ENCODE peak calls at places on chromosome 13, in ten cellular contexts. One of them, this sample, is unnamed.

GRCh38 chr13:47397739-47398138 is 500.9 kb upstream of the HTR2A start:
- DNase-seq in Peyer's patch: no peak
- DNase-seq in ovary: no peak
- DNase-seq in body of pancreas: no peak
- DNase-seq in A549: no peak
- DNase-seq in spleen: no peak
- DNase-seq in tibial nerve: no peak
- DNase-seq in K562: no peak
- DNase-seq in HCT116: no peak
- DNase-seq in stomach: no peak
- DNase-seq in this sample: no peak

GRCh38 chr13:66612983-66613382 is 617.2 kb downstream of the PCDH9 start:
- DNase-seq in Peyer's patch: no peak
- DNase-seq in ovary: no peak
- DNase-seq in body of pancreas: no peak
- DNase-seq in A549: no peak
- DNase-seq in spleen: no peak
- DNase-seq in tibial nerve: no peak
- DNase-seq in K562: no peak
- DNase-seq in HCT116: no peak
- DNase-seq in stomach: no peak
- DNase-seq in this sample: no peak

GRCh38 chr13:24128112-24128511 is 32.4 kb upstream of the SPATA13 start:
- DNase-seq in Peyer's patch: no peak
- DNase-seq in ovary: no peak
- DNase-seq in body of pancreas: no peak
- DNase-seq in A549: no peak
- DNase-seq in spleen: no peak
- DNase-seq in tibial nerve: no peak
- DNase-seq in K562: no peak
- DNase-seq in HCT116: no peak
- DNase-seq in stomach: no peak
- DNase-seq in this sample: no peak

GRCh38 chr13:40070357-40070756 is 414.9 kb downstream of the COG6 start:
- DNase-seq in Peyer's patch: no peak
- DNase-seq in ovary: no peak
- DNase-seq in body of pancreas: no peak
- DNase-seq in A549: no peak
- DNase-seq in spleen: no peak
- DNase-seq in tibial nerve: no peak
- DNase-seq in K562: no peak
- DNase-seq in HCT116: no peak
- DNase-seq in stomach: no peak
- DNase-seq in this sample: no peak

GRCh38 chr13:111267784-111268183 is 52.7 kb upstream of the TEX29 start:
- DNase-seq in Peyer's patch: no peak
- DNase-seq in ovary: no peak
- DNase-seq in body of pancreas: no peak
- DNase-seq in A549: no peak
- DNase-seq in spleen: no peak
- DNase-seq in tibial nerve: no peak
- DNase-seq in K562: no peak
- DNase-seq in HCT116: no peak
- DNase-seq in stomach: no peak
- DNase-seq in this sample: no peak

GRCh38 chr13:50358221-50358620 is 343.0 kb downstream of the KCNRG start:
- DNase-seq in Peyer's patch: no peak
- DNase-seq in ovary: no peak
- DNase-seq in body of pancreas: no peak
- DNase-seq in A549: no peak
- DNase-seq in spleen: no peak
- DNase-seq in tibial nerve: no peak
- DNase-seq in K562: no peak
- DNase-seq in HCT116: no peak
- DNase-seq in stomach: no peak
- DNase-seq in this sample: no peak

GRCh38 chr13:79451500-79451962 is 29.4 kb upstream of the NDFIP2 start:
- DNase-seq in Peyer's patch: no peak
- DNase-seq in ovary: no peak
- DNase-seq in body of pancreas: no peak
- DNase-seq in A549: peak; percentile 41
- DNase-seq in spleen: peak; percentile 71
- DNase-seq in tibial nerve: no peak
- DNase-seq in K562: peak; percentile 74
- DNase-seq in HCT116: no peak
- DNase-seq in stomach: no peak
- DNase-seq in this sample: no peak

GRCh38 chr13:36370108-36370429 is 23.9 kb upstream of the SPART start:
- DNase-seq in Peyer's patch: no peak
- DNase-seq in ovary: no peak
- DNase-seq in body of pancreas: no peak
- DNase-seq in A549: no peak
- DNase-seq in spleen: no peak
- DNase-seq in tibial nerve: peak; percentile 50
- DNase-seq in K562: no peak
- DNase-seq in HCT116: no peak
- DNase-seq in stomach: no peak
- DNase-seq in this sample: peak; percentile 32

GRCh38 chr13:39144941-39145533 is 106.8 kb downstream of the NHLRC3 start:
- DNase-seq in Peyer's patch: no peak
- DNase-seq in ovary: peak; percentile 74
- DNase-seq in body of pancreas: peak; percentile 56
- DNase-seq in A549: peak; percentile 52
- DNase-seq in spleen: no peak
- DNase-seq in tibial nerve: peak; percentile 35
- DNase-seq in K562: peak; percentile 17
- DNase-seq in HCT116: peak; percentile 41
- DNase-seq in stomach: peak; percentile 33
- DNase-seq in this sample: peak; percentile 47

GRCh38 chr13:87676254-87677042 is 5.3 kb downstream of the SLITRK5 start:
- DNase-seq in Peyer's patch: no peak
- DNase-seq in ovary: no peak
- DNase-seq in body of pancreas: no peak
- DNase-seq in A549: no peak
- DNase-seq in spleen: no peak
- DNase-seq in tibial nerve: no peak
- DNase-seq in K562: no peak
- DNase-seq in HCT116: no peak
- DNase-seq in stomach: no peak
- DNase-seq in this sample: no peak

GRCh38 chr13:61413572-61413971 is 2.1 kb downstream of the PCDH20 start:
- DNase-seq in Peyer's patch: no peak
- DNase-seq in ovary: no peak
- DNase-seq in body of pancreas: no peak
- DNase-seq in A549: no peak
- DNase-seq in spleen: peak; percentile 61
- DNase-seq in tibial nerve: no peak
- DNase-seq in K562: no peak
- DNase-seq in HCT116: no peak
- DNase-seq in stomach: no peak
- DNase-seq in this sample: no peak

GRCh38 chr13:43058318-43058674 is 34.9 kb downstream of the DNAJC15 start:
- DNase-seq in Peyer's patch: no peak
- DNase-seq in ovary: no peak
- DNase-seq in body of pancreas: no peak
- DNase-seq in A549: peak; percentile 82
- DNase-seq in spleen: no peak
- DNase-seq in tibial nerve: no peak
- DNase-seq in K562: no peak
- DNase-seq in HCT116: peak; percentile 87
- DNase-seq in stomach: no peak
- DNase-seq in this sample: no peak

GRCh38 chr13:20721454-20722357 is 18.2 kb downstream of the IL17D start:
- DNase-seq in Peyer's patch: no peak
- DNase-seq in ovary: peak; percentile 67
- DNase-seq in body of pancreas: peak; percentile 57
- DNase-seq in A549: no peak
- DNase-seq in spleen: peak; percentile 69
- DNase-seq in tibial nerve: no peak
- DNase-seq in K562: peak; percentile 26
- DNase-seq in HCT116: no peak
- DNase-seq in stomach: peak; percentile 56
- DNase-seq in this sample: peak; percentile 72

GRCh38 chr13:53121131-53121773 is 92.6 kb downstream of the OLFM4 start:
- DNase-seq in Peyer's patch: no peak
- DNase-seq in ovary: no peak
- DNase-seq in body of pancreas: no peak
- DNase-seq in A549: no peak
- DNase-seq in spleen: no peak
- DNase-seq in tibial nerve: no peak
- DNase-seq in K562: no peak
- DNase-seq in HCT116: no peak
- DNase-seq in stomach: no peak
- DNase-seq in this sample: no peak

GRCh38 chr13:99985886-99986527 is 4.4 kb downstream of the ZIC2 start:
- DNase-seq in Peyer's patch: no peak
- DNase-seq in ovary: no peak
- DNase-seq in body of pancreas: no peak
- DNase-seq in A549: no peak
- DNase-seq in spleen: no peak
- DNase-seq in tibial nerve: no peak
- DNase-seq in K562: no peak
- DNase-seq in HCT116: no peak
- DNase-seq in stomach: no peak
- DNase-seq in this sample: no peak

GRCh38 chr13:43159007-43159406 is 135.6 kb downstream of the DNAJC15 start:
- DNase-seq in Peyer's patch: no peak
- DNase-seq in ovary: no peak
- DNase-seq in body of pancreas: no peak
- DNase-seq in A549: no peak
- DNase-seq in spleen: no peak
- DNase-seq in tibial nerve: no peak
- DNase-seq in K562: no peak
- DNase-seq in HCT116: no peak
- DNase-seq in stomach: no peak
- DNase-seq in this sample: no peak

GRCh38 chr13:105920375-105920774 is 615.1 kb downstream of the EFNB2 start:
- DNase-seq in Peyer's patch: no peak
- DNase-seq in ovary: no peak
- DNase-seq in body of pancreas: no peak
- DNase-seq in A549: peak; percentile 58
- DNase-seq in spleen: no peak
- DNase-seq in tibial nerve: no peak
- DNase-seq in K562: no peak
- DNase-seq in HCT116: peak; percentile 78
- DNase-seq in stomach: no peak
- DNase-seq in this sample: no peak

GRCh38 chr13:21980049-21980448 is 309.2 kb downstream of the FGF9 start:
- DNase-seq in Peyer's patch: no peak
- DNase-seq in ovary: no peak
- DNase-seq in body of pancreas: no peak
- DNase-seq in A549: no peak
- DNase-seq in spleen: no peak
- DNase-seq in tibial nerve: no peak
- DNase-seq in K562: no peak
- DNase-seq in HCT116: no peak
- DNase-seq in stomach: no peak
- DNase-seq in this sample: no peak

GRCh38 chr13:40390290-40391008 is 276.0 kb downstream of the FOXO1 start:
- DNase-seq in Peyer's patch: no peak
- DNase-seq in ovary: no peak
- DNase-seq in body of pancreas: no peak
- DNase-seq in A549: no peak
- DNase-seq in spleen: no peak
- DNase-seq in tibial nerve: no peak
- DNase-seq in K562: no peak
- DNase-seq in HCT116: no peak
- DNase-seq in stomach: no peak
- DNase-seq in this sample: no peak

GRCh38 chr13:94662274-94662945 is 49.9 kb downstream of the SOX21 start:
- DNase-seq in Peyer's patch: no peak
- DNase-seq in ovary: no peak
- DNase-seq in body of pancreas: no peak
- DNase-seq in A549: no peak
- DNase-seq in spleen: no peak
- DNase-seq in tibial nerve: no peak
- DNase-seq in K562: peak; percentile 45
- DNase-seq in HCT116: no peak
- DNase-seq in stomach: no peak
- DNase-seq in this sample: no peak
- TF ChIP-seq POLR2A in Peyer's patch: no peak
- TF ChIP-seq POLR2A in ovary: no peak
- TF ChIP-seq POLR2A in body of pancreas: no peak
- TF ChIP-seq POLR2A in A549: no peak
- TF ChIP-seq POLR2A in spleen: no peak
- TF ChIP-seq POLR2A in tibial nerve: no peak
- TF ChIP-seq POLR2A in K562: peak; percentile 50
- TF ChIP-seq POLR2A in HCT116: no peak
- TF ChIP-seq POLR2A in stomach: no peak
- TF ChIP-seq POLR2A in this sample: no peak

GRCh38 chr13:98083507-98083906 is 59.4 kb upstream of the FARP1 start:
- DNase-seq in Peyer's patch: no peak
- DNase-seq in ovary: no peak
- DNase-seq in body of pancreas: no peak
- DNase-seq in A549: no peak
- DNase-seq in spleen: no peak
- DNase-seq in tibial nerve: no peak
- DNase-seq in K562: no peak
- DNase-seq in HCT116: no peak
- DNase-seq in stomach: no peak
- DNase-seq in this sample: no peak
- TF ChIP-seq CTCF in Peyer's patch: no peak
- TF ChIP-seq CTCF in ovary: no peak
- TF ChIP-seq CTCF in body of pancreas: no peak
- TF ChIP-seq CTCF in A549: no peak
- TF ChIP-seq CTCF in spleen: no peak
- TF ChIP-seq CTCF in tibial nerve: no peak
- TF ChIP-seq CTCF in K562: no peak
- TF ChIP-seq CTCF in HCT116: no peak
- TF ChIP-seq CTCF in stomach: no peak
- TF ChIP-seq CTCF in this sample: no peak

GRCh38 chr13:26698392-26699196 is 62.0 kb downstream of the GPR12 start:
- DNase-seq in Peyer's patch: peak; percentile 88
- DNase-seq in ovary: peak; percentile 87
- DNase-seq in body of pancreas: peak; percentile 77
- DNase-seq in A549: peak; percentile 72
- DNase-seq in spleen: peak; percentile 92
- DNase-seq in tibial nerve: peak; percentile 80
- DNase-seq in K562: peak; percentile 73
- DNase-seq in HCT116: peak; percentile 54
- DNase-seq in stomach: peak; percentile 89
- DNase-seq in this sample: peak; percentile 66
- H3K4me3 ChIP-seq in Peyer's patch: no peak overlapping the region
- H3K4me3 ChIP-seq in ovary: no peak overlapping the region
- H3K4me3 ChIP-seq in body of pancreas: no peak overlapping the region
- H3K4me3 ChIP-seq in A549: no peak overlapping the region
- H3K4me3 ChIP-seq in spleen: peak overlapping the region; percentile 49
- H3K4me3 ChIP-seq in tibial nerve: no peak overlapping the region
- H3K4me3 ChIP-seq in K562: no peak overlapping the region
- H3K4me3 ChIP-seq in HCT116: no peak overlapping the region
- H3K4me3 ChIP-seq in stomach: peak overlapping the region; percentile 17
- H3K4me3 ChIP-seq in this sample: peak overlapping the region; percentile 38

DNA sequence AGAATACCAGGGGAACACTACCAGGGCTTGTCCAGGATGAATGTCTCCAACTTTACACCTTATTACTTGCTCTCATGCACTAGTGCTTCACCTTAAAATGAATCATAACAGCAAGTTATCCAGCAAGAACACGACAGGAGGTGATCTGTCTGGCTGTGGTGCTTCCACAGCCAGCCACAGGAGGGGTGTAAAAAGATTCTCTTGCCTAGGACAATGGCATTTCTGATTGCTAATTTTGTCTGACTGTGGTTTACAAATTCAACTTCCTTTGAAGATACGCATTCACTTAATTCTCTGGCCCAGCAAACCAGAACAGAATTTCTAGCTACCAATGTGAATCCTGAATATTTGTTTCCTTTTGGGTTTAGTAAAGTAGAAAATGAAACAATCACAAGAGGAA is 23.1 kb upstream of the COG3 start:
- DNase-seq in Peyer's patch: no peak
- DNase-seq in ovary: no peak
- DNase-seq in body of pancreas: no peak
- DNase-seq in A549: peak; percentile 16
- DNase-seq in spleen: no peak
- DNase-seq in tibial nerve: no peak
- DNase-seq in K562: no peak
- DNase-seq in HCT116: no peak
- DNase-seq in stomach: no peak
- DNase-seq in this sample: no peak
- TF ChIP-seq POLR2A in Peyer's patch: no peak
- TF ChIP-seq POLR2A in ovary: no peak
- TF ChIP-seq POLR2A in body of pancreas: no peak
- TF ChIP-seq POLR2A in A549: no peak
- TF ChIP-seq POLR2A in spleen: no peak
- TF ChIP-seq POLR2A in tibial nerve: no peak
- TF ChIP-seq POLR2A in K562: no peak
- TF ChIP-seq POLR2A in HCT116: no peak
- TF ChIP-seq POLR2A in stomach: no peak
- TF ChIP-seq POLR2A in this sample: no peak